ENCODE peak calls at places on chromosomes 11 and 22, in six cellular contexts. One of them, this sample, is unnamed.

GRCh38 chr11:6608011-6608410 is 4.0 kb downstream of the TAF10 start:
- DNase-seq in tibial nerve: no peak
- DNase-seq in right lobe of liver: no peak
- DNase-seq in K562: no peak
- DNase-seq in gastrocnemius medialis: no peak
- DNase-seq in adrenal gland: no peak
- DNase-seq in this sample: no peak

GRCh38 chr11:67268036-67268683 is 1.9 kb downstream of the GRK2 start:
- DNase-seq in tibial nerve: no peak
- DNase-seq in right lobe of liver: peak; percentile 55
- DNase-seq in K562: no peak
- DNase-seq in gastrocnemius medialis: no peak
- DNase-seq in adrenal gland: peak; percentile 11
- DNase-seq in this sample: no peak

GRCh38 chr11:65542738-65543390 is 15.3 kb downstream of the LTBP3 start:
- DNase-seq in tibial nerve: no peak
- DNase-seq in right lobe of liver: no peak
- DNase-seq in K562: no peak
- DNase-seq in gastrocnemius medialis: no peak
- DNase-seq in adrenal gland: no peak
- DNase-seq in this sample: no peak

GRCh38 chr11:67278939-67279588 is 10.0 kb upstream of the ANKRD13D start:
- DNase-seq in tibial nerve: no peak
- DNase-seq in right lobe of liver: peak; percentile 48
- DNase-seq in K562: no peak
- DNase-seq in gastrocnemius medialis: no peak
- DNase-seq in adrenal gland: peak; percentile 7
- DNase-seq in this sample: no peak

GRCh38 chr11:70628881-70629844 is 230.8 kb downstream of the CTTN start:
- DNase-seq in tibial nerve: peak; percentile 26
- DNase-seq in right lobe of liver: no peak
- DNase-seq in K562: peak; percentile 30
- DNase-seq in gastrocnemius medialis: no peak
- DNase-seq in adrenal gland: peak; percentile 11
- DNase-seq in this sample: no peak

GRCh38 chr22:50293441-50294318 is 13.8 kb downstream of the PLXNB2 start:
- DNase-seq in tibial nerve: no peak
- DNase-seq in right lobe of liver: peak; percentile 95
- DNase-seq in K562: no peak
- DNase-seq in gastrocnemius medialis: no peak
- DNase-seq in adrenal gland: no peak
- DNase-seq in this sample: no peak

GRCh38 chr11:100232006-100232405 is 455.1 kb upstream of the ARHGAP42 start:
- DNase-seq in tibial nerve: no peak
- DNase-seq in right lobe of liver: no peak
- DNase-seq in K562: no peak
- DNase-seq in gastrocnemius medialis: no peak
- DNase-seq in adrenal gland: no peak
- DNase-seq in this sample: no peak

GRCh38 chr11:122393209-122393850 is 262.2 kb upstream of the UBASH3B start:
- DNase-seq in tibial nerve: no peak
- DNase-seq in right lobe of liver: no peak
- DNase-seq in K562: no peak
- DNase-seq in gastrocnemius medialis: no peak
- DNase-seq in adrenal gland: no peak
- DNase-seq in this sample: no peak

GRCh38 chr11:5831196-5831829 is 10.4 kb downstream of the OR52E6 start:
- DNase-seq in tibial nerve: no peak
- DNase-seq in right lobe of liver: peak; percentile 22
- DNase-seq in K562: no peak
- DNase-seq in gastrocnemius medialis: no peak
- DNase-seq in adrenal gland: no peak
- DNase-seq in this sample: no peak

GRCh38 chr11:9263840-9264380 is 1.2 kb downstream of the DENND5A start:
- DNase-seq in tibial nerve: no peak
- DNase-seq in right lobe of liver: no peak
- DNase-seq in K562: peak; percentile 40
- DNase-seq in gastrocnemius medialis: no peak
- DNase-seq in adrenal gland: no peak
- DNase-seq in this sample: no peak

GRCh38 chr22:21587803-21588611 is 20.5 kb downstream of the UBE2L3 start:
- DNase-seq in tibial nerve: no peak
- DNase-seq in right lobe of liver: no peak
- DNase-seq in K562: peak; percentile 96
- DNase-seq in gastrocnemius medialis: no peak
- DNase-seq in adrenal gland: no peak
- DNase-seq in this sample: no peak

GRCh38 chr22:49422668-49423067 is 405.0 kb downstream of the BRD1 start:
- DNase-seq in tibial nerve: no peak
- DNase-seq in right lobe of liver: no peak
- DNase-seq in K562: no peak
- DNase-seq in gastrocnemius medialis: no peak
- DNase-seq in adrenal gland: no peak
- DNase-seq in this sample: no peak

GRCh38 chr11:32374261-32374711 is 61.1 kb downstream of the WT1 start:
- DNase-seq in tibial nerve: no peak
- DNase-seq in right lobe of liver: no peak
- DNase-seq in K562: peak; percentile 89
- DNase-seq in gastrocnemius medialis: no peak
- DNase-seq in adrenal gland: no peak
- DNase-seq in this sample: peak; percentile 65

GRCh38 chr11:59207988-59208432 is 4.7 kb downstream of the MPEG1 start:
- DNase-seq in tibial nerve: no peak
- DNase-seq in right lobe of liver: no peak
- DNase-seq in K562: peak; percentile 56
- DNase-seq in gastrocnemius medialis: no peak
- DNase-seq in adrenal gland: peak; percentile 37
- DNase-seq in this sample: no peak

GRCh38 chr11:8257003-8257664 is 6.5 kb downstream of the LMO1 start:
- DNase-seq in tibial nerve: no peak
- DNase-seq in right lobe of liver: no peak
- DNase-seq in K562: no peak
- DNase-seq in gastrocnemius medialis: peak; percentile 10
- DNase-seq in adrenal gland: no peak
- DNase-seq in this sample: no peak

GRCh38 chr11:65652511-65653228 is 10.0 kb downstream of the RELA start:
- DNase-seq in tibial nerve: peak; percentile 87
- DNase-seq in right lobe of liver: peak; percentile 97
- DNase-seq in K562: peak; percentile 95
- DNase-seq in gastrocnemius medialis: peak; percentile 87
- DNase-seq in adrenal gland: peak; percentile 93
- DNase-seq in this sample: peak; percentile 93

GRCh38 chr11:91837649-91838330 is 386.8 kb upstream of the FAT3 start:
- DNase-seq in tibial nerve: no peak
- DNase-seq in right lobe of liver: no peak
- DNase-seq in K562: no peak
- DNase-seq in gastrocnemius medialis: no peak
- DNase-seq in adrenal gland: no peak
- DNase-seq in this sample: no peak

GRCh38 chr11:61549662-61550568 is 31.0 kb downstream of the SYT7 start:
- DNase-seq in tibial nerve: no peak
- DNase-seq in right lobe of liver: no peak
- DNase-seq in K562: no peak
- DNase-seq in gastrocnemius medialis: no peak
- DNase-seq in adrenal gland: no peak
- DNase-seq in this sample: no peak

GRCh38 chr11:10275714-10276113 is 18.3 kb downstream of the SBF2 start:
- DNase-seq in tibial nerve: no peak
- DNase-seq in right lobe of liver: no peak
- DNase-seq in K562: no peak
- DNase-seq in gastrocnemius medialis: no peak
- DNase-seq in adrenal gland: no peak
- DNase-seq in this sample: no peak

GRCh38 chr11:36412781-36413383 is 97.2 kb downstream of the TRAF6 start:
- DNase-seq in tibial nerve: no peak
- DNase-seq in right lobe of liver: no peak
- DNase-seq in K562: no peak
- DNase-seq in gastrocnemius medialis: no peak
- DNase-seq in adrenal gland: peak; percentile 27
- DNase-seq in this sample: no peak

GRCh38 chr11:15826826-15827225 is 529.5 kb downstream of the SOX6 start:
- DNase-seq in tibial nerve: no peak
- DNase-seq in right lobe of liver: peak; percentile 54
- DNase-seq in K562: peak; percentile 58
- DNase-seq in gastrocnemius medialis: no peak
- DNase-seq in adrenal gland: peak; percentile 25
- DNase-seq in this sample: peak; percentile 73

GRCh38 chr22:42376721-42377177 is 55.5 kb downstream of the NFAM1 start:
- DNase-seq in tibial nerve: peak; percentile 72
- DNase-seq in right lobe of liver: peak; percentile 78
- DNase-seq in K562: peak; percentile 50
- DNase-seq in gastrocnemius medialis: peak; percentile 82
- DNase-seq in adrenal gland: peak; percentile 55
- DNase-seq in this sample: peak; percentile 98

GRCh38 chr11:69992943-69993694 is 85.0 kb upstream of the ANO1 start:
- DNase-seq in tibial nerve: no peak
- DNase-seq in right lobe of liver: peak; percentile 41
- DNase-seq in K562: no peak
- DNase-seq in gastrocnemius medialis: no peak
- DNase-seq in adrenal gland: no peak
- DNase-seq in this sample: no peak

GRCh38 chr11:104432526-104432925 is 268.6 kb upstream of the PDGFD start:
- DNase-seq in tibial nerve: no peak
- DNase-seq in right lobe of liver: no peak
- DNase-seq in K562: no peak
- DNase-seq in gastrocnemius medialis: no peak
- DNase-seq in adrenal gland: no peak
- DNase-seq in this sample: no peak

DNA sequence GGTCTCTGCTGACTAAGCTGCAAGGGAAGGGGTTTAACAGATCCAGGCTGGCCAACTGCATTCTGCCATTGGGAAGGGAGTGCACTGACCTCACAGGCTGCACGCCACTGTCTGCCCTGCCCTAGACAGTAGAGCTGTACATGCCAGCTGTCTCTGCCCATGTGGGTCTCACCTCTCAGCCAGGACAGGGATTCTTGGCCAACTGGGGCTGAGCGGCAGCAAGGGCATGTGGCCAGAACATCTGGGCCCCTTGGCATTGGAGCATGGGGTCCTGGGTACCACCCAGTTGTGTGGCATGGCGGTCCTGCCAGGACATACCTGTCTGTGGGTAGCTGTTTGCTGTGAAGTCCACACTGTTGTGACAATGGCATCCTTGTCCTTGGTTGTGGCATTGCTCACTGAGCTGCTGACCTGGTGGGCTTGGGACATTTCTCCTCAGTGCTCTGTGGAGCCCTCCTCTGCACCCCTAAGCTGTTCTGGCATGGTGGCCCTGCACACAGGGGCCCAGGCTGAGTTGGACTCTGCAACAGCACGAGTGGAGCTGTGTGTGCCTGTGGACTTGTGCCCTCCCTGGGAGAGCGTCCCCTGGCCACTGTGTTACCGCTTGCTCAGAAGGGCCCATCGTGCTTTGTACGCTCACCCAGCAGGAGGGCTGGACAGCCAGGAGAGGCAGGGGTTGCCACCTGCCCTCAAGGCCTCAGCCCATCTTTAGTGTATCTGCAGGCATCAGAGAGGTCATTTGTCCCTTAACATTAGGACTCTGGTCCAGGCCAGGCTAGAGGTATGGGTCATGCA is 46.7 kb downstream of the MED15 start:
- DNase-seq in tibial nerve: no peak
- DNase-seq in right lobe of liver: no peak
- DNase-seq in K562: no peak
- DNase-seq in gastrocnemius medialis: peak; percentile 59
- DNase-seq in adrenal gland: peak; percentile 67
- DNase-seq in this sample: no peak
- H3K4me3 ChIP-seq in tibial nerve: no peak overlapping the region
- H3K4me3 ChIP-seq in right lobe of liver: no peak overlapping the region
- H3K4me3 ChIP-seq in K562: no peak overlapping the region
- H3K4me3 ChIP-seq in gastrocnemius medialis: no peak overlapping the region
- H3K4me3 ChIP-seq in adrenal gland: no peak overlapping the region
- H3K4me3 ChIP-seq in this sample: no peak overlapping the region

DNA sequence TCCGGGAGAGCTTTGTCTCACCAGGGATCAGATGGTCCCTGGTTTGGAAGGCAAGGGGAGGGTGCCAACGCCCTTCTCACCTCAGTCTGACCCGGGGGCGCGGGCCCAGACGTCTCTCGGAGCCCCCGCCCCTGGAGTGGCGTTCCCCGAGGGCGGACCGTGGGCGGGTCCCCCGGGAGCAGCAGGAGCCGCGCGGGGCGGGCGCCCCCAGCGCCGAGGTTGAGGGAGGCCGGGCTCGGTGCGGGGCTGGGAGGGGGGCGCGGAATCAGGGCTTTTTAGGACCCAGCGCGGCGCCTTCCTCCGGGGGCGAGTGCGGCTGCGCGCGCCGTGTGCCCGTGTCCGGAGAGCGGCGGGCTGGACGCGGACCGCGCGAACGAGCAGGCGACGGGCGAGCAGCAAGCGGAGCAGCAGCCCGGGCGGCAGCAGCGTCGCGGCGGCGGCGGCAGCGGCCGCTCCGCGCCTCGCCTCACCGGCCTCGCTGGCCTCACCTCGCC is at the start of gene KCNC1:
- DNase-seq in tibial nerve: no peak
- DNase-seq in right lobe of liver: no peak
- DNase-seq in K562: peak; percentile 6
- DNase-seq in gastrocnemius medialis: no peak
- DNase-seq in adrenal gland: peak; percentile 46
- DNase-seq in this sample: peak; percentile 91
- H3K4me3 ChIP-seq in tibial nerve: peak within 1 kb of the TSS; percentile 18
- H3K4me3 ChIP-seq in right lobe of liver: no peak within 1 kb of the TSS
- H3K4me3 ChIP-seq in K562: no peak within 1 kb of the TSS
- H3K4me3 ChIP-seq in gastrocnemius medialis: peak within 1 kb of the TSS; percentile 52
- H3K4me3 ChIP-seq in adrenal gland: no peak within 1 kb of the TSS
- H3K4me3 ChIP-seq in this sample: peak within 1 kb of the TSS; percentile 80

DNA sequence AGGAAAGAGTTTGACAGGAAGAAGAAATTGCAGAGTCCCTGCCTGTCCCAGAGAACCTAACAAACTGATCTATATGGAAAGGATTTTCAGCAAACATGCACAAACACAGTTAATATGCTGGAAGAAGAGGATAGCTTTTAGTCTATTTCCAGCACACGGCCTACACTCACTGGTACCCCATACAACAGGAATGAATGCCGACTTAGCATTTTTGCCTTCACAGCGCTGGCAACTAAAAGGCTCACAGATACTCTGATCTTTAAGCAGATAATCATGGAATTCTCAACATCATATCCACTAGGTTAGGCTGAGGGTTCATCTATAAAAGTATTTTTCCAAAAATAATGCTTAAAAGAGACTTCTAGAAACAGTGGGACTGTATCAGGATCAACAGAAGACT is 9.8 kb upstream of the TUBA8 start:
- DNase-seq in tibial nerve: no peak
- DNase-seq in right lobe of liver: no peak
- DNase-seq in K562: no peak
- DNase-seq in gastrocnemius medialis: no peak
- DNase-seq in adrenal gland: no peak
- DNase-seq in this sample: no peak
- H3K4me3 ChIP-seq in tibial nerve: no peak overlapping the region
- H3K4me3 ChIP-seq in right lobe of liver: no peak overlapping the region
- H3K4me3 ChIP-seq in K562: no peak overlapping the region
- H3K4me3 ChIP-seq in gastrocnemius medialis: no peak overlapping the region
- H3K4me3 ChIP-seq in adrenal gland: no peak overlapping the region
- H3K4me3 ChIP-seq in this sample: no peak overlapping the region

DNA sequence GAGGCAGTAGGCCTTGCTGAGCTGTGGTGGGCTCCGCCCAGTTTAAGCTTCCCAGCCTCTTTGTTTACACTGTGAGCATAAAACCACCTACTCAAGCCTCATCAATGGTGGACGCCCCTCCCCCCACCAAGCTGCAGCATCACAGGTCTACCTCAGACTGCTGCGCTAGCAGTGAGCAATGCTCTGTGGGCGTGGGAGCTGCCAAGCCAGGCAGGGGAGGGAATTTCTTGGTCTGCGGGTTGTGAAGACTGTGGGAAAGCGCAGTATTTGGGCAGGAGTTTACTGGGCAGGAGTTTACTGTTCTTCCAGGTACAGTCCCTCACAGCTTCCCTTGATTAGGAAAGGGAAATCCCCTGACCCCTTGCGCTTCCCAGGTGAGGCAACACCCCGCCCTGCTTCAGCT is 98.5 kb downstream of the SMCO4 start:
- DNase-seq in tibial nerve: no peak
- DNase-seq in right lobe of liver: no peak
- DNase-seq in K562: peak; percentile 68
- DNase-seq in gastrocnemius medialis: no peak
- DNase-seq in adrenal gland: no peak
- DNase-seq in this sample: peak; percentile 14
- H3K4me3 ChIP-seq in tibial nerve: no peak overlapping the region
- H3K4me3 ChIP-seq in right lobe of liver: no peak overlapping the region
- H3K4me3 ChIP-seq in K562: no peak overlapping the region
- H3K4me3 ChIP-seq in gastrocnemius medialis: no peak overlapping the region
- H3K4me3 ChIP-seq in adrenal gland: no peak overlapping the region
- H3K4me3 ChIP-seq in this sample: no peak overlapping the region

This sample was measured in WERI-Rb-1.